ENCODE peak calls at places on chromosomes 11 and 22, in nine cellular contexts. W, Y, F, J, K, Z, Q, O and U are unnamed samples.
A peak's percentile ranks its signal among the peaks of the same experiment; 100 is the strongest.

GRCh38 chr11:105229257-105229656 is 89.7 kb upstream of the CARD18 start:
- DNase-seq in W (no peak), Y (peak; percentile 59), F (no peak), J (no peak), K (no peak), Z (no peak), Q (no peak), O (no peak), U (no peak)

GRCh38 chr22:23692598-23693291 is 1.9 kb downstream of the RGL4 start:
- DNase-seq in W (no peak), Y (no peak), F (no peak), J (no peak), K (no peak), Z (no peak), Q (no peak), O (no peak), U (no peak)

GRCh38 chr11:114272311-114272710 is 23.9 kb upstream of the NNMT start:
- DNase-seq in W (no peak), Y (no peak), F (no peak), J (no peak), K (no peak), Z (no peak), Q (no peak), O (no peak), U (no peak)

GRCh38 chr11:18203723-18204122 is 31.1 kb downstream of the MRGPRX4 start:
- DNase-seq in W (no peak), Y (peak; percentile 41), F (no peak), J (no peak), K (no peak), Z (no peak), Q (no peak), O (no peak), U (no peak)

GRCh38 chr11:82906236-82906635 is 4.7 kb downstream of the DDIAS start:
- DNase-seq in W (no peak), Y (peak; percentile 56), F (no peak), J (peak; percentile 54), K (no peak), Z (no peak), Q (no peak), O (no peak), U (no peak)

GRCh38 chr22:38777087-38777671 is 16.8 kb downstream of the DNAL4 start:
- DNase-seq in W (no peak), Y (no peak), F (no peak), J (no peak), K (no peak), Z (no peak), Q (no peak), O (no peak), U (no peak)

GRCh38 chr11:123364145-123364544 is 65.9 kb upstream of the GRAMD1B start:
- DNase-seq in W (no peak), Y (no peak), F (no peak), J (no peak), K (no peak), Z (no peak), Q (no peak), O (no peak), U (no peak)

GRCh38 chr22:26892401-26893033 is 235.1 kb downstream of the MIAT start:
- DNase-seq in W (no peak), Y (no peak), F (no peak), J (no peak), K (no peak), Z (peak; percentile 53), Q (no peak), O (no peak), U (no peak)

GRCh38 chr11:6357222-6357621 is 33.1 kb upstream of the SMPD1 start:
- DNase-seq in W (no peak), Y (peak; percentile 90), F (peak; percentile 89), J (no peak), K (no peak), Z (peak; percentile 29), Q (peak; percentile 69), O (no peak), U (no peak)

GRCh38 chr11:18420067-18420466 is 7.9 kb downstream of the LDHC start:
- DNase-seq in W (no peak), Y (no peak), F (no peak), J (no peak), K (no peak), Z (no peak), Q (no peak), O (no peak), U (no peak)

GRCh38 chr11:46242462-46242960 is 35.0 kb upstream of the CREB3L1 start:
- DNase-seq in W (no peak), Y (no peak), F (no peak), J (no peak), K (no peak), Z (no peak), Q (no peak), O (no peak), U (no peak)

GRCh38 chr11:46239801-46240061 is 37.7 kb upstream of the CREB3L1 start:
- DNase-seq in W (no peak), Y (peak; percentile 48), F (no peak), J (no peak), K (no peak), Z (no peak), Q (no peak), O (no peak), U (no peak)

GRCh38 chr11:46240371-46240770 is 37.1 kb upstream of the CREB3L1 start:
- DNase-seq in W (no peak), Y (no peak), F (no peak), J (no peak), K (no peak), Z (no peak), Q (no peak), O (no peak), U (no peak)

GRCh38 chr11:46238967-46239800 is 38.3 kb upstream of the CREB3L1 start:
- DNase-seq in W (peak; percentile 92), Y (peak; percentile 93), F (peak; percentile 90), J (peak; percentile 72), K (peak; percentile 88), Z (peak; percentile 73), Q (peak; percentile 86), O (peak; percentile 72), U (peak; percentile 81)

GRCh38 chr11:46240861-46241260 is 36.6 kb upstream of the CREB3L1 start:
- DNase-seq in W (no peak), Y (no peak), F (no peak), J (no peak), K (no peak), Z (no peak), Q (no peak), O (no peak), U (no peak)
- H3K36me3 ChIP-seq in W (no peaks in the 10 kb centered on the region), Y (no peaks in the 10 kb centered on the region), F (no peaks in the 10 kb centered on the region), J (no peaks in the 10 kb centered on the region), K (no peaks in the 10 kb centered on the region), Z (no peaks in the 10 kb centered on the region), Q (no peaks in the 10 kb centered on the region), O (no peaks in the 10 kb centered on the region), U (no peaks in the 10 kb centered on the region)

GRCh38 chr11:96159968-96160367 is 183.0 kb downstream of the MAML2 start:
- DNase-seq in W (no peak), Y (no peak), F (no peak), J (no peak), K (no peak), Z (no peak), Q (no peak), O (no peak), U (no peak)
- H3K4me1 ChIP-seq in W (peaks cover 28% of the 10 kb centered on the region), Y (no peaks in the 10 kb centered on the region), F (peaks cover 46% of the 10 kb centered on the region), J (peaks cover 22% of the 10 kb centered on the region), K (peaks cover 29% of the 10 kb centered on the region), Z (no peaks in the 10 kb centered on the region), Q (peaks cover 3% of the 10 kb centered on the region), O (peaks cover 42% of the 10 kb centered on the region), U (peaks cover 39% of the 10 kb centered on the region)

GRCh38 chr11:116857936-116858335 is 20.5 kb upstream of the APOA1 start:
- DNase-seq in W (no peak), Y (peak; percentile 38), F (no peak), J (no peak), K (no peak), Z (no peak), Q (no peak), O (no peak), U (no peak)

GRCh38 chr11:116859175-116859574 is 21.8 kb upstream of the APOA1 start:
- DNase-seq in W (no peak), Y (no peak), F (no peak), J (no peak), K (no peak), Z (no peak), Q (no peak), O (no peak), U (no peak)

GRCh38 chr11:116861539-116861938 is 24.1 kb upstream of the APOA1 start:
- DNase-seq in W (no peak), Y (peak; percentile 57), F (no peak), J (no peak), K (no peak), Z (no peak), Q (no peak), O (no peak), U (no peak)

GRCh38 chr11:116862101-116862637 is 24.7 kb upstream of the APOA1 start:
- DNase-seq in W (no peak), Y (no peak), F (no peak), J (no peak), K (no peak), Z (no peak), Q (no peak), O (no peak), U (no peak)

DNA sequence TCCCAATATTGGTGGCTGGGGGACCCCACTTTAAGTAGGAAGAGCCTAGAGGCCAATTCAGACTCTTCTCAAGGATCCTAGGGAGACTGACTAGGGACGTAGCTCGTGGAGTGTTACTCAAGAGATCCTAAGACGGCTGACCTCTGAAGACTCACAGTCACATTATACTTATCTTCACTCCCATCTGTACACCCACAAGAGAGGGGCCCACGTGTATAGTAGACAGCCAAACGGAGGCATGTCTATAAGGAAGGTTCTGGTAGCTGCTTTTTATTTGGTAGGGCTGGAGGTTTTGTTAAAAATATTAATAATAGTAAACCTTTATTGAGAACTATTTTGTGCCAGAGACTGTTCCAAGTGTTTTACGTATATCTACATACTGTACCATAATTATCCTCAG is 22.9 kb upstream of the APOA1 start:
- DNase-seq in W (no peak), Y (no peak), F (no peak), J (no peak), K (no peak), Z (no peak), Q (no peak), O (no peak), U (no peak)
- H3K36me3 ChIP-seq in W (no peaks in the 10 kb centered on the region), Y (peaks cover 65% of the 10 kb centered on the region), F (peaks cover 99% of the 10 kb centered on the region), J (peaks cover 8% of the 10 kb centered on the region), K (peaks cover 19% of the 10 kb centered on the region), Z (peaks cover 53% of the 10 kb centered on the region), Q (peaks cover 83% of the 10 kb centered on the region), O (peaks cover 40% of the 10 kb centered on the region), U (peaks cover 20% of the 10 kb centered on the region)

GRCh38 chr22:42620084-42620483 is 5.4 kb upstream of the POLDIP3 start:
- DNase-seq in W (no peak), Y (no peak), F (no peak), J (no peak), K (no peak), Z (no peak), Q (no peak), O (no peak), U (no peak)

GRCh38 chr22:42614312-42615091 is at the start of gene POLDIP3:
- DNase-seq in W (peak; percentile 100), Y (peak; percentile 99), F (peak; percentile 99), J (peak; percentile 98), K (peak; percentile 98), Z (peak; percentile 99), Q (peak; percentile 99), O (peak; percentile 98), U (peak; percentile 98)

GRCh38 chr22:42615092-42615859 is 593 bp upstream of the POLDIP3 start:
- DNase-seq in W (peak; percentile 92), Y (peak; percentile 99), F (peak; percentile 90), J (peak; percentile 93), K (peak; percentile 98), Z (peak; percentile 72), Q (peak; percentile 83), O (peak; percentile 92), U (peak; percentile 92)

GRCh38 chr22:42619261-42620063 is 4.8 kb upstream of the POLDIP3 start:
- DNase-seq in W (no peak), Y (no peak), F (no peak), J (no peak), K (no peak), Z (no peak), Q (no peak), O (no peak), U (no peak)

GRCh38 chr22:42617155-42617983 is 2.7 kb upstream of the POLDIP3 start:
- DNase-seq in W (no peak), Y (no peak), F (no peak), J (no peak), K (no peak), Z (no peak), Q (no peak), O (no peak), U (no peak)
- H3K4me1 ChIP-seq in W (peaks cover 25% of the 10 kb centered on the region), Y (peaks cover 8% of the 10 kb centered on the region), F (peaks cover 35% of the 10 kb centered on the region), J (peaks cover 11% of the 10 kb centered on the region), K (peaks cover 5% of the 10 kb centered on the region), Z (peaks cover 7% of the 10 kb centered on the region), Q (peaks cover 33% of the 10 kb centered on the region), O (peaks cover 22% of the 10 kb centered on the region), U (peaks cover 27% of the 10 kb centered on the region)